ENCODE peak calls at places on chromosome 17, in eight cellular contexts. One of them, this sample, is unnamed.

GRCh38 chr17:42706732-42707131 is 24.4 kb downstream of the CNTNAP1 start:
- DNase-seq in adrenal gland: no peak
- DNase-seq in SW480: no peak
- DNase-seq in HT1080: no peak
- DNase-seq in activated CD4-positive, alpha-beta T cell treated with anti-CD3 and anti-CD28 coated beads for 24 hours: peak; percentile 3
- DNase-seq in astrocyte of the hippocampus: no peak
- DNase-seq in suprapubic skin: no peak
- DNase-seq in KG1: peak; percentile 18
- DNase-seq in this sample: no peak

GRCh38 chr17:52233176-52233575 is 74.7 kb upstream of the CA10 start:
- DNase-seq in suprapubic skin: no peak
- DNase-seq in SW480: no peak
- DNase-seq in activated CD4-positive, alpha-beta T cell treated with anti-CD3 and anti-CD28 coated beads for 24 hours: no peak
- DNase-seq in astrocyte of the hippocampus: peak; percentile 79
- DNase-seq in KG1: no peak
- DNase-seq in HT1080: no peak
- DNase-seq in adrenal gland: no peak
- DNase-seq in this sample: no peak

GRCh38 chr17:61366076-61366714 is 33.4 kb upstream of the TBX2 start:
- DNase-seq in SW480: no peak
- DNase-seq in HT1080: no peak
- DNase-seq in adrenal gland: no peak
- DNase-seq in KG1: no peak
- DNase-seq in astrocyte of the hippocampus: no peak
- DNase-seq in activated CD4-positive, alpha-beta T cell treated with anti-CD3 and anti-CD28 coated beads for 24 hours: no peak
- DNase-seq in suprapubic skin: no peak
- DNase-seq in this sample: no peak

GRCh38 chr17:76953926-76954325 is 85.7 kb downstream of the MGAT5B start:
- DNase-seq in SW480: no peak
- DNase-seq in astrocyte of the hippocampus: no peak
- DNase-seq in activated CD4-positive, alpha-beta T cell treated with anti-CD3 and anti-CD28 coated beads for 24 hours: no peak
- DNase-seq in KG1: no peak
- DNase-seq in suprapubic skin: no peak
- DNase-seq in adrenal gland: no peak
- DNase-seq in HT1080: no peak
- DNase-seq in this sample: no peak

GRCh38 chr17:17419166-17419565 is 57.6 kb upstream of the MED9 start:
- DNase-seq in adrenal gland: no peak
- DNase-seq in KG1: no peak
- DNase-seq in suprapubic skin: no peak
- DNase-seq in HT1080: no peak
- DNase-seq in SW480: no peak
- DNase-seq in activated CD4-positive, alpha-beta T cell treated with anti-CD3 and anti-CD28 coated beads for 24 hours: no peak
- DNase-seq in astrocyte of the hippocampus: no peak
- DNase-seq in this sample: no peak

GRCh38 chr17:69466905-69467630 is 52.6 kb downstream of the MAP2K6 start:
- DNase-seq in HT1080: peak; percentile 76
- DNase-seq in suprapubic skin: no peak
- DNase-seq in adrenal gland: no peak
- DNase-seq in KG1: no peak
- DNase-seq in activated CD4-positive, alpha-beta T cell treated with anti-CD3 and anti-CD28 coated beads for 24 hours: no peak
- DNase-seq in SW480: peak; percentile 38
- DNase-seq in astrocyte of the hippocampus: peak; percentile 76
- DNase-seq in this sample: no peak

GRCh38 chr17:48546924-48547838 is 2.3 kb upstream of the HOXB2 start:
- DNase-seq in SW480: no peak
- DNase-seq in KG1: peak; percentile 74
- DNase-seq in astrocyte of the hippocampus: peak; percentile 67
- DNase-seq in adrenal gland: no peak
- DNase-seq in suprapubic skin: no peak
- DNase-seq in HT1080: no peak
- DNase-seq in activated CD4-positive, alpha-beta T cell treated with anti-CD3 and anti-CD28 coated beads for 24 hours: no peak
- DNase-seq in this sample: no peak

GRCh38 chr17:17684901-17685774 is 3.9 kb downstream of the RAI1 start:
- DNase-seq in astrocyte of the hippocampus: peak; percentile 69
- DNase-seq in adrenal gland: no peak
- DNase-seq in HT1080: no peak
- DNase-seq in KG1: no peak
- DNase-seq in SW480: no peak
- DNase-seq in suprapubic skin: no peak
- DNase-seq in activated CD4-positive, alpha-beta T cell treated with anti-CD3 and anti-CD28 coated beads for 24 hours: no peak
- DNase-seq in this sample: no peak

GRCh38 chr17:75455896-75456416 is 479 bp upstream of the TMEM94 start:
- DNase-seq in KG1: peak; percentile 71
- DNase-seq in activated CD4-positive, alpha-beta T cell treated with anti-CD3 and anti-CD28 coated beads for 24 hours: no peak
- DNase-seq in astrocyte of the hippocampus: no peak
- DNase-seq in SW480: no peak
- DNase-seq in adrenal gland: no peak
- DNase-seq in HT1080: no peak
- DNase-seq in suprapubic skin: no peak
- DNase-seq in this sample: no peak

GRCh38 chr17:40399185-40399584 is 18.5 kb downstream of the TOP2A start:
- DNase-seq in suprapubic skin: no peak
- DNase-seq in adrenal gland: no peak
- DNase-seq in activated CD4-positive, alpha-beta T cell treated with anti-CD3 and anti-CD28 coated beads for 24 hours: no peak
- DNase-seq in KG1: peak; percentile 25
- DNase-seq in SW480: peak; percentile 71
- DNase-seq in astrocyte of the hippocampus: peak; percentile 63
- DNase-seq in HT1080: peak; percentile 52
- DNase-seq in this sample: no peak

GRCh38 chr17:77610518-77610893 is 348.0 kb upstream of the TNRC6C start:
- DNase-seq in adrenal gland: no peak
- DNase-seq in astrocyte of the hippocampus: no peak
- DNase-seq in suprapubic skin: peak; percentile 65
- DNase-seq in SW480: no peak
- DNase-seq in KG1: no peak
- DNase-seq in HT1080: no peak
- DNase-seq in activated CD4-positive, alpha-beta T cell treated with anti-CD3 and anti-CD28 coated beads for 24 hours: no peak
- DNase-seq in this sample: no peak

GRCh38 chr17:28763804-28764266 is 20.0 kb downstream of the TRAF4 start:
- DNase-seq in activated CD4-positive, alpha-beta T cell treated with anti-CD3 and anti-CD28 coated beads for 24 hours: peak; percentile 77
- DNase-seq in HT1080: peak; percentile 66
- DNase-seq in suprapubic skin: no peak
- DNase-seq in KG1: peak; percentile 74
- DNase-seq in astrocyte of the hippocampus: peak; percentile 86
- DNase-seq in adrenal gland: peak; percentile 96
- DNase-seq in SW480: peak; percentile 60
- DNase-seq in this sample: peak; percentile 88

GRCh38 chr17:71709271-71709670 is 411.5 kb upstream of the SOX9 start:
- DNase-seq in KG1: no peak
- DNase-seq in suprapubic skin: no peak
- DNase-seq in SW480: no peak
- DNase-seq in adrenal gland: no peak
- DNase-seq in HT1080: no peak
- DNase-seq in activated CD4-positive, alpha-beta T cell treated with anti-CD3 and anti-CD28 coated beads for 24 hours: no peak
- DNase-seq in astrocyte of the hippocampus: peak; percentile 2
- DNase-seq in this sample: no peak

GRCh38 chr17:72143245-72143644 is 22.4 kb downstream of the SOX9 start:
- DNase-seq in activated CD4-positive, alpha-beta T cell treated with anti-CD3 and anti-CD28 coated beads for 24 hours: no peak
- DNase-seq in suprapubic skin: no peak
- DNase-seq in KG1: no peak
- DNase-seq in astrocyte of the hippocampus: no peak
- DNase-seq in SW480: no peak
- DNase-seq in HT1080: no peak
- DNase-seq in adrenal gland: no peak
- DNase-seq in this sample: no peak

GRCh38 chr17:82231562-82232321 is 2.9 kb downstream of the SLC16A3 start:
- DNase-seq in SW480: no peak
- DNase-seq in activated CD4-positive, alpha-beta T cell treated with anti-CD3 and anti-CD28 coated beads for 24 hours: no peak
- DNase-seq in KG1: no peak
- DNase-seq in adrenal gland: no peak
- DNase-seq in HT1080: peak; percentile 72
- DNase-seq in suprapubic skin: peak; percentile 85
- DNase-seq in astrocyte of the hippocampus: peak; percentile 53
- DNase-seq in this sample: peak; percentile 76

GRCh38 chr17:35708951-35709350 is 22.5 kb upstream of the RASL10B start:
- DNase-seq in KG1: no peak
- DNase-seq in HT1080: no peak
- DNase-seq in activated CD4-positive, alpha-beta T cell treated with anti-CD3 and anti-CD28 coated beads for 24 hours: no peak
- DNase-seq in astrocyte of the hippocampus: no peak
- DNase-seq in suprapubic skin: no peak
- DNase-seq in SW480: no peak
- DNase-seq in adrenal gland: no peak
- DNase-seq in this sample: no peak

GRCh38 chr17:82281502-82282238 is 8.2 kb upstream of the CSNK1D start:
- DNase-seq in adrenal gland: no peak
- DNase-seq in astrocyte of the hippocampus: peak; percentile 72
- DNase-seq in activated CD4-positive, alpha-beta T cell treated with anti-CD3 and anti-CD28 coated beads for 24 hours: peak; percentile 41
- DNase-seq in SW480: peak; percentile 91
- DNase-seq in KG1: no peak
- DNase-seq in suprapubic skin: no peak
- DNase-seq in HT1080: peak; percentile 84
- DNase-seq in this sample: no peak

GRCh38 chr17:83099570-83100181 is 20.3 kb downstream of the METRNL start:
- DNase-seq in SW480: no peak
- DNase-seq in activated CD4-positive, alpha-beta T cell treated with anti-CD3 and anti-CD28 coated beads for 24 hours: no peak
- DNase-seq in HT1080: no peak
- DNase-seq in adrenal gland: no peak
- DNase-seq in KG1: no peak
- DNase-seq in suprapubic skin: no peak
- DNase-seq in astrocyte of the hippocampus: peak; percentile 91
- DNase-seq in this sample: no peak

GRCh38 chr17:74072340-74072739 is 131.1 kb upstream of the RPL38 start:
- DNase-seq in activated CD4-positive, alpha-beta T cell treated with anti-CD3 and anti-CD28 coated beads for 24 hours: no peak
- DNase-seq in astrocyte of the hippocampus: no peak
- DNase-seq in KG1: no peak
- DNase-seq in suprapubic skin: no peak
- DNase-seq in adrenal gland: no peak
- DNase-seq in SW480: no peak
- DNase-seq in HT1080: no peak
- DNase-seq in this sample: no peak

GRCh38 chr17:29778936-29779811 is 150.9 kb downstream of the SSH2 start:
- DNase-seq in HT1080: peak; percentile 58
- DNase-seq in adrenal gland: peak; percentile 92
- DNase-seq in KG1: peak; percentile 78
- DNase-seq in activated CD4-positive, alpha-beta T cell treated with anti-CD3 and anti-CD28 coated beads for 24 hours: peak; percentile 77
- DNase-seq in SW480: peak; percentile 47
- DNase-seq in suprapubic skin: peak; percentile 88
- DNase-seq in astrocyte of the hippocampus: peak; percentile 73
- DNase-seq in this sample: peak; percentile 78

GRCh38 chr17:39618252-39618913 is 8.4 kb upstream of the PPP1R1B start:
- DNase-seq in astrocyte of the hippocampus: peak; percentile 32
- DNase-seq in KG1: no peak
- DNase-seq in suprapubic skin: no peak
- DNase-seq in adrenal gland: no peak
- DNase-seq in activated CD4-positive, alpha-beta T cell treated with anti-CD3 and anti-CD28 coated beads for 24 hours: no peak
- DNase-seq in SW480: peak; percentile 50
- DNase-seq in HT1080: peak; percentile 36
- DNase-seq in this sample: no peak

GRCh38 chr17:2034806-2035548 is 5.0 kb downstream of the DPH1 start:
- DNase-seq in KG1: no peak
- DNase-seq in astrocyte of the hippocampus: peak; percentile 89
- DNase-seq in suprapubic skin: no peak
- DNase-seq in activated CD4-positive, alpha-beta T cell treated with anti-CD3 and anti-CD28 coated beads for 24 hours: no peak
- DNase-seq in adrenal gland: no peak
- DNase-seq in SW480: no peak
- DNase-seq in HT1080: peak; percentile 50
- DNase-seq in this sample: no peak

GRCh38 chr17:77662796-77663195 is 295.7 kb upstream of the TNRC6C start:
- DNase-seq in adrenal gland: no peak
- DNase-seq in suprapubic skin: no peak
- DNase-seq in HT1080: no peak
- DNase-seq in activated CD4-positive, alpha-beta T cell treated with anti-CD3 and anti-CD28 coated beads for 24 hours: no peak
- DNase-seq in astrocyte of the hippocampus: no peak
- DNase-seq in SW480: no peak
- DNase-seq in KG1: no peak
- DNase-seq in this sample: no peak

This sample was measured in ovary.